ENCODE peak calls at places on chromosomes 16 and 17, in nine cellular contexts. One of them, this sample, is unnamed.

GRCh38 chr17:38341035-38341721 is 2.6 kb downstream of the GPR179 start:
- DNase-seq in pons: peak
- DNase-seq in NCI-H345: peak
- DNase-seq in stimulated activated CD8-positive, alpha-beta memory T cell treated with anti-CD3 and anti-CD28 coated beads, Interleukin-15, amount 100 ng/mL, for 24 hours: no peak
- DNase-seq in iPS-NIHi11: peak
- DNase-seq in T-helper 2 cell: no peak
- DNase-seq in CD4-positive, alpha-beta memory T cell: no peak
- DNase-seq in activated CD4-positive, alpha-beta T cell treated with anti-CD3 and anti-CD28 coated beads for 4 hours: no peak
- DNase-seq in activated T-helper 1 cell treated with Interleukin-2 at 50 U/mL for 16 hours: no peak
- DNase-seq in this sample: no peak

GRCh38 chr17:17724307-17724921 is 43.2 kb downstream of the RAI1 start:
- DNase-seq in NCI-H345: peak
- DNase-seq in pons: no peak
- DNase-seq in T-helper 2 cell: no peak
- DNase-seq in iPS-NIHi11: peak
- DNase-seq in stimulated activated CD8-positive, alpha-beta memory T cell treated with anti-CD3 and anti-CD28 coated beads, Interleukin-15, amount 100 ng/mL, for 24 hours: no peak
- DNase-seq in activated CD4-positive, alpha-beta T cell treated with anti-CD3 and anti-CD28 coated beads for 4 hours: no peak
- DNase-seq in activated T-helper 1 cell treated with Interleukin-2 at 50 U/mL for 16 hours: no peak
- DNase-seq in CD4-positive, alpha-beta memory T cell: no peak
- DNase-seq in this sample: no peak

GRCh38 chr17:77427471-77427991 is 286.8 kb downstream of the SEC14L1 start:
- DNase-seq in iPS-NIHi11: peak
- DNase-seq in stimulated activated CD8-positive, alpha-beta memory T cell treated with anti-CD3 and anti-CD28 coated beads, Interleukin-15, amount 100 ng/mL, for 24 hours: no peak
- DNase-seq in pons: no peak
- DNase-seq in activated T-helper 1 cell treated with Interleukin-2 at 50 U/mL for 16 hours: no peak
- DNase-seq in NCI-H345: peak
- DNase-seq in CD4-positive, alpha-beta memory T cell: no peak
- DNase-seq in T-helper 2 cell: no peak
- DNase-seq in activated CD4-positive, alpha-beta T cell treated with anti-CD3 and anti-CD28 coated beads for 4 hours: no peak
- DNase-seq in this sample: no peak

GRCh38 chr17:4607773-4608187 is 23.5 kb downstream of the SMTNL2 start:
- DNase-seq in T-helper 2 cell: no peak
- DNase-seq in activated CD4-positive, alpha-beta T cell treated with anti-CD3 and anti-CD28 coated beads for 4 hours: no peak
- DNase-seq in CD4-positive, alpha-beta memory T cell: no peak
- DNase-seq in stimulated activated CD8-positive, alpha-beta memory T cell treated with anti-CD3 and anti-CD28 coated beads, Interleukin-15, amount 100 ng/mL, for 24 hours: no peak
- DNase-seq in NCI-H345: no peak
- DNase-seq in activated T-helper 1 cell treated with Interleukin-2 at 50 U/mL for 16 hours: no peak
- DNase-seq in pons: peak
- DNase-seq in iPS-NIHi11: peak
- DNase-seq in this sample: no peak

GRCh38 chr16:20826039-20826566 is 19.8 kb downstream of the REXO5 start:
- DNase-seq in iPS-NIHi11: no peak
- DNase-seq in activated T-helper 1 cell treated with Interleukin-2 at 50 U/mL for 16 hours: no peak
- DNase-seq in CD4-positive, alpha-beta memory T cell: no peak
- DNase-seq in T-helper 2 cell: no peak
- DNase-seq in NCI-H345: no peak
- DNase-seq in pons: no peak
- DNase-seq in stimulated activated CD8-positive, alpha-beta memory T cell treated with anti-CD3 and anti-CD28 coated beads, Interleukin-15, amount 100 ng/mL, for 24 hours: no peak
- DNase-seq in activated CD4-positive, alpha-beta T cell treated with anti-CD3 and anti-CD28 coated beads for 4 hours: no peak
- DNase-seq in this sample: no peak

GRCh38 chr16:51994597-51994996 is 552.3 kb downstream of the TOX3 start:
- DNase-seq in stimulated activated CD8-positive, alpha-beta memory T cell treated with anti-CD3 and anti-CD28 coated beads, Interleukin-15, amount 100 ng/mL, for 24 hours: no peak
- DNase-seq in CD4-positive, alpha-beta memory T cell: no peak
- DNase-seq in iPS-NIHi11: peak
- DNase-seq in activated T-helper 1 cell treated with Interleukin-2 at 50 U/mL for 16 hours: no peak
- DNase-seq in T-helper 2 cell: no peak
- DNase-seq in activated CD4-positive, alpha-beta T cell treated with anti-CD3 and anti-CD28 coated beads for 4 hours: no peak
- DNase-seq in NCI-H345: peak
- DNase-seq in pons: no peak
- DNase-seq in this sample: no peak

GRCh38 chr17:57445051-57445450 is 188.7 kb downstream of the MSI2 start:
- DNase-seq in T-helper 2 cell: no peak
- DNase-seq in NCI-H345: no peak
- DNase-seq in iPS-NIHi11: no peak
- DNase-seq in CD4-positive, alpha-beta memory T cell: no peak
- DNase-seq in pons: no peak
- DNase-seq in activated CD4-positive, alpha-beta T cell treated with anti-CD3 and anti-CD28 coated beads for 4 hours: no peak
- DNase-seq in stimulated activated CD8-positive, alpha-beta memory T cell treated with anti-CD3 and anti-CD28 coated beads, Interleukin-15, amount 100 ng/mL, for 24 hours: no peak
- DNase-seq in activated T-helper 1 cell treated with Interleukin-2 at 50 U/mL for 16 hours: no peak
- DNase-seq in this sample: no peak

GRCh38 chr17:17681187-17681743 is at the start of gene RAI1:
- DNase-seq in pons: peak
- DNase-seq in T-helper 2 cell: peak
- DNase-seq in NCI-H345: peak
- DNase-seq in CD4-positive, alpha-beta memory T cell: peak
- DNase-seq in activated T-helper 1 cell treated with Interleukin-2 at 50 U/mL for 16 hours: peak
- DNase-seq in stimulated activated CD8-positive, alpha-beta memory T cell treated with anti-CD3 and anti-CD28 coated beads, Interleukin-15, amount 100 ng/mL, for 24 hours: peak
- DNase-seq in activated CD4-positive, alpha-beta T cell treated with anti-CD3 and anti-CD28 coated beads for 4 hours: peak
- DNase-seq in iPS-NIHi11: peak
- DNase-seq in this sample: peak

GRCh38 chr17:12977008-12977751 is 40.6 kb downstream of the ELAC2 start:
- DNase-seq in CD4-positive, alpha-beta memory T cell: no peak
- DNase-seq in T-helper 2 cell: no peak
- DNase-seq in stimulated activated CD8-positive, alpha-beta memory T cell treated with anti-CD3 and anti-CD28 coated beads, Interleukin-15, amount 100 ng/mL, for 24 hours: no peak
- DNase-seq in pons: no peak
- DNase-seq in activated CD4-positive, alpha-beta T cell treated with anti-CD3 and anti-CD28 coated beads for 4 hours: no peak
- DNase-seq in activated T-helper 1 cell treated with Interleukin-2 at 50 U/mL for 16 hours: no peak
- DNase-seq in iPS-NIHi11: peak
- DNase-seq in NCI-H345: no peak
- DNase-seq in this sample: no peak

GRCh38 chr16:54503436-54503835 is 216.8 kb upstream of the IRX3 start:
- DNase-seq in pons: peak
- DNase-seq in activated CD4-positive, alpha-beta T cell treated with anti-CD3 and anti-CD28 coated beads for 4 hours: no peak
- DNase-seq in iPS-NIHi11: no peak
- DNase-seq in CD4-positive, alpha-beta memory T cell: no peak
- DNase-seq in stimulated activated CD8-positive, alpha-beta memory T cell treated with anti-CD3 and anti-CD28 coated beads, Interleukin-15, amount 100 ng/mL, for 24 hours: no peak
- DNase-seq in NCI-H345: no peak
- DNase-seq in activated T-helper 1 cell treated with Interleukin-2 at 50 U/mL for 16 hours: no peak
- DNase-seq in T-helper 2 cell: no peak
- DNase-seq in this sample: no peak

GRCh38 chr16:81693047-81693446 is 86.0 kb upstream of the PLCG2 start:
- DNase-seq in activated CD4-positive, alpha-beta T cell treated with anti-CD3 and anti-CD28 coated beads for 4 hours: no peak
- DNase-seq in stimulated activated CD8-positive, alpha-beta memory T cell treated with anti-CD3 and anti-CD28 coated beads, Interleukin-15, amount 100 ng/mL, for 24 hours: no peak
- DNase-seq in iPS-NIHi11: no peak
- DNase-seq in activated T-helper 1 cell treated with Interleukin-2 at 50 U/mL for 16 hours: no peak
- DNase-seq in CD4-positive, alpha-beta memory T cell: no peak
- DNase-seq in pons: no peak
- DNase-seq in T-helper 2 cell: no peak
- DNase-seq in NCI-H345: no peak
- DNase-seq in this sample: no peak

GRCh38 chr17:19897108-19897854 is 29.5 kb upstream of the ULK2 start:
- DNase-seq in stimulated activated CD8-positive, alpha-beta memory T cell treated with anti-CD3 and anti-CD28 coated beads, Interleukin-15, amount 100 ng/mL, for 24 hours: no peak
- DNase-seq in activated T-helper 1 cell treated with Interleukin-2 at 50 U/mL for 16 hours: no peak
- DNase-seq in pons: no peak
- DNase-seq in T-helper 2 cell: no peak
- DNase-seq in NCI-H345: no peak
- DNase-seq in iPS-NIHi11: no peak
- DNase-seq in CD4-positive, alpha-beta memory T cell: no peak
- DNase-seq in activated CD4-positive, alpha-beta T cell treated with anti-CD3 and anti-CD28 coated beads for 4 hours: no peak
- DNase-seq in this sample: no peak

GRCh38 chr17:27824176-27824575 is 23.8 kb upstream of the NOS2 start:
- DNase-seq in T-helper 2 cell: no peak
- DNase-seq in pons: no peak
- DNase-seq in stimulated activated CD8-positive, alpha-beta memory T cell treated with anti-CD3 and anti-CD28 coated beads, Interleukin-15, amount 100 ng/mL, for 24 hours: no peak
- DNase-seq in NCI-H345: no peak
- DNase-seq in activated T-helper 1 cell treated with Interleukin-2 at 50 U/mL for 16 hours: no peak
- DNase-seq in iPS-NIHi11: no peak
- DNase-seq in activated CD4-positive, alpha-beta T cell treated with anti-CD3 and anti-CD28 coated beads for 4 hours: no peak
- DNase-seq in CD4-positive, alpha-beta memory T cell: no peak
- DNase-seq in this sample: no peak

GRCh38 chr17:21199311-21199710 is 14.7 kb downstream of the TMEM11 start:
- DNase-seq in CD4-positive, alpha-beta memory T cell: no peak
- DNase-seq in activated T-helper 1 cell treated with Interleukin-2 at 50 U/mL for 16 hours: no peak
- DNase-seq in activated CD4-positive, alpha-beta T cell treated with anti-CD3 and anti-CD28 coated beads for 4 hours: no peak
- DNase-seq in NCI-H345: no peak
- DNase-seq in stimulated activated CD8-positive, alpha-beta memory T cell treated with anti-CD3 and anti-CD28 coated beads, Interleukin-15, amount 100 ng/mL, for 24 hours: no peak
- DNase-seq in pons: no peak
- DNase-seq in T-helper 2 cell: no peak
- DNase-seq in iPS-NIHi11: peak
- DNase-seq in this sample: no peak

GRCh38 chr16:85641776-85642176 is 28.7 kb downstream of the GSE1 start:
- DNase-seq in NCI-H345: peak
- DNase-seq in pons: no peak
- DNase-seq in stimulated activated CD8-positive, alpha-beta memory T cell treated with anti-CD3 and anti-CD28 coated beads, Interleukin-15, amount 100 ng/mL, for 24 hours: no peak
- DNase-seq in CD4-positive, alpha-beta memory T cell: no peak
- DNase-seq in activated CD4-positive, alpha-beta T cell treated with anti-CD3 and anti-CD28 coated beads for 4 hours: no peak
- DNase-seq in T-helper 2 cell: no peak
- DNase-seq in iPS-NIHi11: no peak
- DNase-seq in activated T-helper 1 cell treated with Interleukin-2 at 50 U/mL for 16 hours: no peak
- DNase-seq in this sample: no peak

GRCh38 chr16:28297784-28298510 is 5.6 kb downstream of the SBK1 start:
- DNase-seq in NCI-H345: no peak
- DNase-seq in CD4-positive, alpha-beta memory T cell: peak
- DNase-seq in stimulated activated CD8-positive, alpha-beta memory T cell treated with anti-CD3 and anti-CD28 coated beads, Interleukin-15, amount 100 ng/mL, for 24 hours: no peak
- DNase-seq in activated T-helper 1 cell treated with Interleukin-2 at 50 U/mL for 16 hours: no peak
- DNase-seq in T-helper 2 cell: no peak
- DNase-seq in activated CD4-positive, alpha-beta T cell treated with anti-CD3 and anti-CD28 coated beads for 4 hours: no peak
- DNase-seq in iPS-NIHi11: no peak
- DNase-seq in pons: no peak
- DNase-seq in this sample: no peak